ENCODE peak calls at places on chromosomes 7 and 10, in ten cellular contexts. H is central memory CD4-positive, alpha-beta T cell; E is MCF 10A; O is germinal center; V is naive thymus-derived CD4-positive, alpha-beta T cell; M is putamen; G is HEK293T; T is HuH-7; R is HT-29; S is fibroblast of mammary gland. K is an unnamed sample.

GRCh38 chr7:95056107-95056689 is 148.8 kb downstream of the PPP1R9A start:
- DNase-seq in E (no peak), H (no peak), R (no peak), S (no peak), G (no peak), V (no peak), T (no peak), M (no peak), O (no peak), K (no peak)

GRCh38 chr7:5177060-5177459 is 13.0 kb upstream of the WIPI2 start:
- DNase-seq in S (peak), V (no peak), T (no peak), O (no peak), G (no peak), E (peak), R (peak), H (no peak), M (peak), K (no peak)

GRCh38 chr7:16409777-16410176 is 11.6 kb downstream of the CRPPA start:
- DNase-seq in G (no peak), V (no peak), T (no peak), E (no peak), H (no peak), M (peak), S (no peak), R (no peak), O (no peak), K (no peak)

GRCh38 chr10:74206727-74207126 is 55.7 kb downstream of the ADK start:
- DNase-seq in V (no peak), R (no peak), S (no peak), H (no peak), O (no peak), T (no peak), G (no peak), M (no peak), E (no peak), K (no peak)

GRCh38 chr7:1021366-1021765 is 23.0 kb upstream of the GPR146 start:
- DNase-seq in G (no peak), S (no peak), H (no peak), R (no peak), M (no peak), O (no peak), E (no peak), V (no peak), T (no peak), K (no peak)

GRCh38 chr7:98399462-98399861 is 1.4 kb downstream of the BAIAP2L1 start:
- DNase-seq in T (no peak), R (peak), H (no peak), S (no peak), G (no peak), O (no peak), M (no peak), V (no peak), E (no peak), K (no peak)

GRCh38 chr7:33040803-33041516 is 21.6 kb downstream of the NT5C3A start:
- DNase-seq in M (peak), R (peak), E (peak), S (peak), O (peak), G (peak), H (peak), V (peak), T (no peak), K (peak)

GRCh38 chr10:112775892-112776679 is 174.0 kb upstream of the TCF7L2 start:
- DNase-seq in O (no peak), T (peak), V (no peak), S (no peak), R (peak), E (no peak), H (no peak), M (no peak), G (no peak), K (no peak)

GRCh38 chr7:4906682-4907081 is 23.2 kb upstream of the RADIL start:
- DNase-seq in M (no peak), E (no peak), O (no peak), R (no peak), H (no peak), V (no peak), T (no peak), S (peak), G (no peak), K (no peak)

GRCh38 chr10:21797984-21798765 is 205.4 kb downstream of the DNAJC1 start:
- DNase-seq in O (no peak), H (peak), M (no peak), V (no peak), S (no peak), G (no peak), E (no peak), R (no peak), T (no peak), K (no peak)

GRCh38 chr7:83301416-83301815 is 138.7 kb upstream of the PCLO start:
- DNase-seq in T (no peak), E (no peak), M (no peak), V (no peak), O (no peak), G (no peak), H (no peak), R (no peak), S (peak), K (no peak)

GRCh38 chr10:44937201-44938005 is 22.2 kb upstream of the RASSF4 start:
- DNase-seq in S (peak), V (no peak), O (no peak), G (no peak), R (no peak), T (no peak), E (no peak), H (no peak), M (no peak), K (no peak)

GRCh38 chr10:84665883-84666463 is 337.6 kb downstream of the CCSER2 start:
- DNase-seq in O (peak), T (peak), M (no peak), V (no peak), H (no peak), G (peak), S (no peak), E (peak), R (peak), K (no peak)

GRCh38 chr10:127928021-127928806 is 21.3 kb downstream of the PTPRE start:
- DNase-seq in R (peak), S (peak), E (peak), H (no peak), G (no peak), M (no peak), V (no peak), T (no peak), O (no peak), K (no peak)

GRCh38 chr10:44154956-44155355 is 229.9 kb downstream of the CXCL12 start:
- DNase-seq in H (no peak), V (no peak), G (no peak), E (no peak), S (no peak), M (no peak), O (no peak), R (no peak), T (no peak), K (no peak)

GRCh38 chr10:118754132-118754555 is 626 bp downstream of the CACUL1 start:
- DNase-seq in G (peak), H (peak), V (peak), E (peak), R (peak), O (peak), M (peak), T (peak), S (peak), K (peak)

GRCh38 chr10:46220187-46220586 is 66.6 kb upstream of the ANTXRL start:
- DNase-seq in H (no peak), O (no peak), E (no peak), R (no peak), G (no peak), M (no peak), S (no peak), V (no peak), T (no peak), K (no peak)

GRCh38 chr10:31477584-31477983 is 158.6 kb downstream of the ZEB1 start:
- DNase-seq in V (no peak), E (no peak), G (no peak), H (no peak), R (no peak), M (no peak), S (peak), O (no peak), T (no peak), K (no peak)

GRCh38 chr7:151083824-151084160 is 499 bp upstream of the TMUB1 start:
- DNase-seq in T (no peak), M (no peak), R (no peak), S (no peak), O (no peak), E (no peak), H (no peak), V (no peak), G (no peak), K (no peak)

GRCh38 chr7:122628651-122629411 is 70.1 kb downstream of the RNF133 start:
- DNase-seq in G (no peak), O (no peak), H (no peak), R (no peak), M (no peak), T (peak), E (peak), V (no peak), S (peak), K (no peak)

GRCh38 chr7:16962986-16963385 is 81.2 kb upstream of the AGR3 start:
- DNase-seq in V (no peak), E (no peak), O (no peak), M (no peak), G (peak), T (no peak), H (no peak), S (no peak), R (no peak), K (no peak)

GRCh38 chr10:46547331-46547880 is 9.1 kb downstream of the GPRIN2 start:
- DNase-seq in G (no peak), M (no peak), H (no peak), T (no peak), O (no peak), S (no peak), E (no peak), V (no peak), R (no peak), K (no peak)

GRCh38 chr7:35185908-35186731 is 67.8 kb downstream of the TBX20 start:
- DNase-seq in H (no peak), G (no peak), M (peak), O (no peak), R (no peak), T (no peak), V (peak), E (no peak), S (no peak), K (no peak)

GRCh38 chr7:129465080-129465479 is 30.8 kb downstream of the STRIP2 start:
- DNase-seq in V (no peak), S (no peak), H (no peak), T (no peak), G (no peak), O (no peak), R (no peak), M (no peak), E (no peak), K (no peak)

GRCh38 chr10:33190406-33190805 is 144.1 kb downstream of the NRP1 start:
- DNase-seq in G (no peak), T (no peak), S (peak), O (no peak), M (no peak), R (no peak), V (no peak), H (no peak), E (no peak), K (no peak)

GRCh38 chr10:113093188-113094113 is 143.4 kb downstream of the TCF7L2 start:
- DNase-seq in V (no peak), M (no peak), S (peak), T (peak), R (peak), G (no peak), E (peak), H (no peak), O (no peak), K (no peak)

GRCh38 chr10:3231951-3232730 is 59.6 kb upstream of the PITRM1 start:
- DNase-seq in V (no peak), R (no peak), M (no peak), O (no peak), G (no peak), S (peak), E (peak), T (peak), H (no peak), K (no peak)

GRCh38 chr10:114042895-114043531 is 653 bp upstream of the ADRB1 start:
- DNase-seq in S (no peak), O (no peak), R (peak), G (peak), E (no peak), V (peak), M (peak), T (peak), H (no peak), K (no peak)

GRCh38 chr10:131252586-131253276 is 58.8 kb downstream of the TCERG1L start:
- DNase-seq in R (no peak), V (no peak), G (no peak), M (no peak), S (no peak), T (no peak), E (no peak), H (no peak), O (no peak), K (no peak)

GRCh38 chr7:45407730-45408406 is 166.3 kb upstream of the ADCY1 start:
- DNase-seq in M (no peak), R (no peak), O (no peak), T (peak), V (no peak), S (no peak), H (no peak), E (no peak), G (peak), K (no peak)

GRCh38 chr7:75617634-75618234 is 121.0 kb downstream of the HIP1 start:
- DNase-seq in G (no peak), R (no peak), V (no peak), E (peak), S (no peak), T (no peak), O (peak), M (peak), H (peak), K (peak)

GRCh38 chr10:11331706-11332105 is 279.7 kb downstream of the USP6NL start:
- DNase-seq in O (no peak), G (no peak), S (peak), H (no peak), R (no peak), V (no peak), M (no peak), T (no peak), E (peak), K (no peak)

GRCh38 chr7:132400667-132401142 is 175.6 kb downstream of the PLXNA4 start:
- DNase-seq in M (no peak), V (no peak), T (no peak), S (peak), H (no peak), E (no peak), O (no peak), G (no peak), R (no peak), K (no peak)

GRCh38 chr10:120365872-120366271 is 91.2 kb upstream of the PLPP4 start:
- DNase-seq in R (no peak), E (peak), O (no peak), G (no peak), M (no peak), S (peak), T (no peak), V (no peak), H (no peak), K (no peak)

GRCh38 chr7:39453743-39454355 is 112.4 kb upstream of the YAE1 start:
- DNase-seq in T (peak), M (no peak), G (peak), O (peak), E (peak), H (peak), R (peak), S (peak), V (peak), K (no peak)

K was measured in effector CD8-positive, alpha-beta T cell.